ENCODE peak calls at places on chromosomes 5 and 9, in eight cellular contexts. N is HFFc6; A is H9; E is NCI-H524; U is bronchial epithelial cell; I is WTC11; X is naive thymus-derived CD8-positive, alpha-beta T cell; O is activated CD8-positive, alpha-beta memory T cell treated with anti-CD3 and anti-CD28 coated beads for 4 hours. R is an unnamed sample.

GRCh38 chr5:150649108-150649827 is 8.8 kb downstream of the SYNPO start:
- DNase-seq in N (no peak), A (no peak), E (no peak), U (no peak), I (no peak), X (no peak), O (no peak), R (no peak)

GRCh38 chr5:123111502-123111901 is 22.5 kb downstream of the PRDM6 start:
- DNase-seq in N (no peak), A (no peak), E (no peak), U (no peak), I (peak), X (no peak), O (no peak), R (no peak)

GRCh38 chr5:140243855-140244254 is 59.0 kb downstream of the PFDN1 start:
- DNase-seq in N (no peak), A (no peak), E (no peak), U (no peak), I (no peak), X (no peak), O (no peak), R (no peak)

GRCh38 chr9:83969602-83970001 is 10.4 kb downstream of the HNRNPK start:
- DNase-seq in N (no peak), A (no peak), E (no peak), U (no peak), I (no peak), X (no peak), O (no peak), R (no peak)

GRCh38 chr5:115227281-115227680 is 35.4 kb downstream of the PGGT1B start:
- DNase-seq in N (no peak), A (no peak), E (no peak), U (no peak), I (no peak), X (no peak), O (no peak), R (no peak)

GRCh38 chr5:142881076-142881466 is 110.9 kb downstream of the ARHGAP26 start:
- DNase-seq in N (peak), A (peak), E (peak), U (no peak), I (no peak), X (no peak), O (no peak), R (peak)

GRCh38 chr5:1535646-1536045 is 11.9 kb upstream of the LPCAT1 start:
- DNase-seq in N (no peak), A (no peak), E (no peak), U (no peak), I (no peak), X (no peak), O (no peak), R (no peak)

GRCh38 chr5:68994645-68995044 is 99.2 kb upstream of the SLC30A5 start:
- DNase-seq in N (no peak), A (no peak), E (no peak), U (peak), I (no peak), X (no peak), O (no peak), R (no peak)

GRCh38 chr5:108078882-108079281 is 303.0 kb downstream of the FBXL17 start:
- DNase-seq in N (no peak), A (no peak), E (no peak), U (no peak), I (no peak), X (no peak), O (no peak), R (no peak)

GRCh38 chr5:73948289-73948688 is 322.3 kb downstream of the ARHGEF28 start:
- DNase-seq in N (no peak), A (no peak), E (peak), U (no peak), I (no peak), X (no peak), O (no peak), R (no peak)

GRCh38 chr5:140112685-140113179 is 1.2 kb upstream of the PURA start:
- DNase-seq in N (peak), A (no peak), E (peak), U (no peak), I (no peak), X (no peak), O (no peak), R (peak)

GRCh38 chr5:168585119-168585912 is 6.1 kb upstream of the PANK3 start:
- DNase-seq in N (no peak), A (no peak), E (peak), U (no peak), I (no peak), X (no peak), O (no peak), R (no peak)

GRCh38 chr9:124511426-124511840 is 4.2 kb upstream of the NR5A1 start:
- DNase-seq in N (peak), A (peak), E (no peak), U (no peak), I (no peak), X (no peak), O (no peak), R (no peak)

GRCh38 chr5:179734536-179735164 is 2.0 kb downstream of the MAML1 start:
- DNase-seq in N (no peak), A (no peak), E (no peak), U (no peak), I (no peak), X (no peak), O (no peak), R (no peak)

GRCh38 chr5:39661026-39661779 is 236.4 kb upstream of the DAB2 start:
- DNase-seq in N (no peak), A (no peak), E (no peak), U (peak), I (no peak), X (no peak), O (no peak), R (no peak)

GRCh38 chr5:37248387-37248969 is 698 bp downstream of the CPLANE1 start:
- DNase-seq in N (no peak), A (no peak), E (peak), U (no peak), I (no peak), X (no peak), O (no peak), R (no peak)